ENCODE peak calls at places on chromosome 4, in four cellular contexts. R is HCT116, Q is astrocyte, S is PC-9. A is an unnamed sample. For H3K4me1, the result is how much of the 10 kb centered on the place peaks cover.

GRCh38 chr4:48970471-48970921 is 15.6 kb upstream of the CWH43 start:
- DNase-seq in Q (peak), R (peak), S (peak), A (peak)

GRCh38 chr4:110854021-110854678 is 231.3 kb upstream of the PITX2 start:
- DNase-seq in S (peak), R (no peak), Q (peak), A (no peak)

GRCh38 chr4:92265066-92265465 is 38.7 kb upstream of the GRID2 start:
- DNase-seq in S (no peak), R (no peak), Q (peak), A (no peak)

GRCh38 chr4:172344266-172344772 is 531.1 kb downstream of the GALNTL6 start:
- DNase-seq in R (no peak), S (no peak), Q (no peak), A (peak)

GRCh38 chr4:81260443-81261102 is 45.6 kb upstream of the PRKG2 start:
- DNase-seq in S (no peak), Q (no peak), R (no peak), A (peak)

GRCh38 chr4:31518796-31519250 is 798.7 kb downstream of the PCDH7 start:
- DNase-seq in Q (peak), S (no peak), R (peak), A (peak)

GRCh38 chr4:72319596-72319995 is 249.4 kb downstream of the ADAMTS3 start:
- DNase-seq in Q (peak), R (no peak), S (no peak), A (peak)

GRCh38 chr4:8515316-8516060 is 64.7 kb upstream of the GPR78 start:
- DNase-seq in S (peak), R (no peak), Q (no peak), A (no peak)

GRCh38 chr4:16779028-16779675 is 119.3 kb downstream of the LDB2 start:
- DNase-seq in Q (peak), R (no peak), S (no peak), A (peak)

GRCh38 chr4:76488905-76489798 is 54.1 kb downstream of the SHROOM3 start:
- DNase-seq in R (no peak), S (no peak), Q (peak), A (no peak)

GRCh38 chr4:20623936-20624335 is 76.3 kb upstream of the PACRGL start:
- DNase-seq in Q (no peak), S (no peak), R (no peak), A (no peak)

GRCh38 chr4:7725951-7726350 is 213.7 kb downstream of the AFAP1 start:
- DNase-seq in S (no peak), R (no peak), Q (no peak), A (no peak)

GRCh38 chr4:173288296-173288695 is 45.9 kb downstream of the HMGB2 start:
- DNase-seq in R (peak), S (peak), Q (peak), A (peak)

GRCh38 chr4:18934197-18934596 is 912.6 kb upstream of the LCORL start:
- DNase-seq in Q (no peak), S (no peak), R (no peak), A (peak)

GRCh38 chr4:17807446-17807845 is 3.1 kb downstream of the DCAF16 start:
- DNase-seq in Q (no peak), S (no peak), R (no peak), A (no peak)

GRCh38 chr4:55736605-55737183 is 82.9 kb upstream of the EXOC1L start:
- DNase-seq in R (peak), S (no peak), Q (no peak), A (peak)

GRCh38 chr4:114464873-114465272 is 133.7 kb upstream of the UGT8 start:
- DNase-seq in S (no peak), R (no peak), Q (peak), A (no peak)

GRCh38 chr4:20318011-20318898 is 66.5 kb downstream of the SLIT2 start:
- DNase-seq in Q (no peak), S (no peak), R (no peak), A (peak)

GRCh38 chr4:109648266-109648996 is 54.8 kb downstream of the CASP6 start:
- DNase-seq in R (no peak), S (no peak), Q (no peak), A (no peak)

GRCh38 chr4:147360301-147360700 is 120.6 kb upstream of the EDNRA start:
- DNase-seq in R (no peak), S (no peak), Q (peak), A (peak)

GRCh38 chr4:120921456-120922389 is 803 bp downstream of the PRDM5 start:
- DNase-seq in R (no peak), S (peak), Q (peak), A (peak)

GRCh38 chr4:78691333-78691732 is 84.8 kb upstream of the BMP2K start:
- DNase-seq in R (no peak), S (no peak), Q (no peak), A (no peak)

GRCh38 chr4:99156992-99157391 is 12.9 kb upstream of the ADH4 start:
- DNase-seq in R (no peak), S (no peak), Q (no peak), A (no peak)

GRCh38 chr4:47551682-47552081 is 66.6 kb downstream of the ATP10D start:
- DNase-seq in R (no peak), Q (peak), S (no peak), A (no peak)

GRCh38 chr4:119313237-119313636 is 8.7 kb downstream of the FABP2 start:
- DNase-seq in S (no peak), R (no peak), Q (no peak), A (no peak)

GRCh38 chr4:188372856-188373255 is 233.6 kb downstream of the TRIML1 start:
- DNase-seq in S (no peak), R (peak), Q (peak), A (no peak)

GRCh38 chr4:106898621-106899230 is 137.4 kb downstream of the DKK2 start:
- DNase-seq in Q (peak), R (peak), S (peak), A (peak)

GRCh38 chr4:61783050-61783449 is 582.9 kb downstream of the ADGRL3 start:
- DNase-seq in R (no peak), S (no peak), Q (no peak), A (no peak)

GRCh38 chr4:102717448-102718092 is 43.2 kb downstream of the MANBA start:
- DNase-seq in Q (no peak), S (no peak), R (no peak), A (no peak)

GRCh38 chr4:124710911-124711310 is 1.6 kb downstream of the ANKRD50 start:
- DNase-seq in Q (no peak), R (no peak), S (no peak), A (no peak)

GRCh38 chr4:85895755-85896154 is 420.8 kb downstream of the ARHGAP24 start:
- DNase-seq in R (no peak), S (no peak), Q (no peak), A (no peak)

GRCh38 chr4:8544741-8545438 is 35.3 kb upstream of the GPR78 start:
- DNase-seq in S (no peak), Q (no peak), R (no peak), A (no peak)

GRCh38 chr4:119206178-119206577 is 6.3 kb upstream of the USP53 start:
- DNase-seq in S (no peak), Q (no peak), R (no peak), A (no peak)

GRCh38 chr4:8746523-8747466 is 124.8 kb downstream of the HMX1 start:
- DNase-seq in S (no peak), Q (no peak), R (no peak), A (no peak)

DNA sequence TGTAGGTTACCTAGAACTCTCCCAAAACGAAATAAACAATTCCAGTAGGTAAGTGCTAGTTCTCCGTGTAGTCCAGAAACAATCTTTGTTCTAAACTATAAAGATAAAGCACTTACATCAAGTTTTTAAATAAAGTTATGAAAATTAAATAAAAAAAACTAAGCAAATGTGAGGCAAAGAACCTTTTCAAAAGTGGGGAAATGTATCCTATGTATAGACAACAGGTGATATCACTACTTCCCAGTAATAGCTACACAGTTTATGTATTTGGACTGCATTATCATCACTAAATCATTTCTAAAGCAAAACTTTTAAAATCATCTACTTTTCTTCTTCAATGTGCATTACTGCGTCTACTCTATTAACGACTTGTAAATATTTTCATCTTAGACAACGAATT is 2.0 kb downstream of the YTHDC1 start:
- DNase-seq in S (no peak), R (no peak), Q (no peak), A (no peak)
- H3K4me1 ChIP-seq in S (under half), R (under half), Q (under half), A (under half)

DNA sequence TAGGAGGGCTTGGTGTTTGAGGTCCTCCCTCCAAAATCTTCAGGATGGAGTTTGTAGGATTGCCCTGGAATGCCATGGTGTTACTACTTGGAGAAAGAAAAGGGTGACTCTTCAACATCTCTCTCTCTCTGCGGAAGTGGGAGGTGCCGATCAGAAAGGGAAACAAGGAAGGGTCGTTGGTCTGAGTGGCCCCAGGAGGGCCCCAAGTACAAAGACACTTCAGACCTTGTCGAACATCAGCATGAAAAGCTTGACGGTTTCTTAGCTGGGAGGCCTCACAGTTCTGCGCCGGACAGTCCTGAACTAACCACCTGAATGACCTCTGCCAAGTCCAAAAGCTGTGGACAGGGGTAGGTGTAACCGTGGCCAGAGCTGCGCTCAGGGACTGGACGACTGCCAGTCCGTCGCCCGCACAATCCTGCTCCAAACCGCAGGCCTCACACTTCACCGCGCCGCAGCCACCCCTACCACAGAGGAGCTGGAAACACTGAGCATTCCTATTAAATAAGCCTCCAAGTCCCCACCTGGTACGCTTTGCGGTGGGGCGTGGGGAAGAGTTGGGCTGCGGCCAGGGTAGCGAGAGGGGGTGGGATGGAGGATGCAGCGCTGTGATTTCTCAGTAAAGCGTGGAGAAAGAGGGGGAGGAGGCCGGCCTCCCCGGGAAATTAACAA is 540 bp upstream of the GSX2 start:
- DNase-seq in S (no peak), Q (peak), R (no peak), A (no peak)
- TF ChIP-seq EZH2 in S (no peak), Q (no peak), R (no peak), A (peak)

GRCh38 chr4:168264903-168265302 is 53.6 kb downstream of the DDX60 start:
- DNase-seq in R (no peak), Q (no peak), S (no peak), A (no peak)
- H3K4me1 ChIP-seq in R (under half), Q (under half), S (under half), A (under half)

GRCh38 chr4:41881931-41882621 is 53.2 kb upstream of the TMEM33 start:
- DNase-seq in R (no peak), S (peak), Q (no peak), A (no peak)
- TF ChIP-seq EZH2 in R (no peak), S (no peak), Q (peak), A (peak)

DNA sequence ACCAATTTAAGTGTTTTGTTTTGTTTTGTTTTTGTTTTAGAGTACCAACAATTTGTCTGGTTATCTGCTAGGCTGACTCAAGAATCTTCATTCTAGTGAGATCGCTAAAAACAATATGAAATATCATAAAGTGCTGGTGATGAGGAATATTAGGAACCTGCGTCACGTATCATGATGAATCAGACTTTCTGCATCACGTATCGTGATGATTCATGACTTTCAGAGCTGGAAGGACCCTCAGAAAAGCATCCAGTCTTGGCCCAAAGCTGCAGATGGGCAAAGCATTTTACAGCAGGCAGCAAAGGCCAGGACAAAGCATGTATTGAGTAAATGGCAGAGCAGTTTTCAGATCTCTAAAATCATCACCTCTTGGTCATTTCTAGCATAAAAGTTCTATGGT is 278.0 kb upstream of the BOD1L1 start:
- DNase-seq in Q (peak), R (no peak), S (no peak), A (no peak)
- H3K4me1 ChIP-seq in Q (under half), R (under half), S (under half), A (under half)

GRCh38 chr4:108170729-108171540 is 2.2 kb upstream of the LEF1 start:
- DNase-seq in S (no peak), R (no peak), Q (no peak), A (peak)
- TF ChIP-seq EZH2 in S (no peak), R (no peak), Q (no peak), A (peak)

GRCh38 chr4:2593003-2593402 is 56.6 kb downstream of the FAM193A start:
- DNase-seq in R (no peak), Q (no peak), S (no peak), A (no peak)
- H3K4me1 ChIP-seq in R (under half), Q (under half), S (under half), A (under half)

DNA sequence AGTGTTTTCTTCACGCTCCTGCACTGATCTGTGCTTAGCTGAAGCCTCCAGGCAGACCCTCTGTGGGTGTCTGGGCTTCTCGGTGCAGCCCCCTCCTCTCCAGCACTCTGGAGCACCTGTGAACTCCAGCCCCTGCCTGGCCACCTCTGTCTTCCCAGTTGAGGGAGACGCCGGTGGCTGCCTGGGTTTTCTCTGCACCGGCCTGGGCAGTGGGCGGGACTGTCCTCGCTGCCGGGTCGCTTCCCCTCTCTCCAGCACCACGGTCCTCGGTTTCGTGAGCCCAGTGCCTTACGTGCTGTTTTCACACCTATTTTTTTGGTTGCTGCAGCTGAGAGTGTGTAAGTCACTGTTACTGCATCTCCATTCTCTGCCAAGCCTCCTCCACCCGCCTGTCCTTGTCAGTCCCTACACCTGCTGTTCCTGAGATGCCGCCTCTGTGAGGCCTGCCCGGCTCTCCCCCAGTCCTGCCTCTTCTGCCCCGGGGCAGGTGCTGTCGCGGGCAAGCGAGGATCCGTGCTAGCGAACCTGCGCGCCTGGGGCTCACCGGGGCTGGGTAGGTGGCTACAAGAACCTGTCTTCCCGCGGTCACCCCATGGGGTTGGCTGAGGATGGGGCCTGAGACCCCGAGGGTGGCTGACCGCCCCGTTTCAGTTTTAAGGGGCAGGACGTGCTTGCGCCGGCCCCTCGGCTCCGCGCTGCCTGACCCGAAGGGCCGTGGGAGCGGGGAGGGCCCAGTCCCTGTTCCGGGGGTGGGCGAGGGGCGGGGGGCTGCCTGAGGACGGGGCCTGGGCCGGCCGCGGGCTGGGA is 2.4 kb upstream of the FGFRL1 start:
- DNase-seq in R (no peak), Q (no peak), S (peak), A (no peak)
- TF ChIP-seq EZH2 in R (no peak), Q (peak), S (no peak), A (no peak)

GRCh38 chr4:80069108-80069836 is 3.8 kb downstream of the ANTXR2 start:
- DNase-seq in R (no peak), Q (peak), S (no peak), A (no peak)
- H3K4me1 ChIP-seq in R (under half), Q (under half), S (under half), A (under half)

A was measured in A673.